ENCODE peak calls at places on chromosomes 13 and 19, in six cellular contexts. One of them, this sample, is unnamed. For H3K4me1, the result is how much of the 10 kb centered on the place peaks cover.

GRCh38 chr19:3292958-3293529 is 68.6 kb downstream of the CELF5 start:
- DNase-seq in uterus: no peak
- DNase-seq in IMR-90: no peak
- DNase-seq in heart left ventricle: no peak
- DNase-seq in adrenal gland: no peak
- DNase-seq in stomach: peak
- DNase-seq in this sample: no peak

GRCh38 chr13:30907167-30907761 is 1.2 kb downstream of the MEDAG start:
- DNase-seq in uterus: no peak
- DNase-seq in adrenal gland: no peak
- DNase-seq in heart left ventricle: no peak
- DNase-seq in stomach: no peak
- DNase-seq in IMR-90: peak
- DNase-seq in this sample: peak

GRCh38 chr13:71525004-71525403 is 342.0 kb downstream of the DACH1 start:
- DNase-seq in heart left ventricle: no peak
- DNase-seq in adrenal gland: no peak
- DNase-seq in uterus: no peak
- DNase-seq in stomach: no peak
- DNase-seq in IMR-90: no peak
- DNase-seq in this sample: no peak

GRCh38 chr19:28456264-28456663 is 756.7 kb downstream of the UQCRFS1 start:
- DNase-seq in heart left ventricle: no peak
- DNase-seq in adrenal gland: no peak
- DNase-seq in IMR-90: no peak
- DNase-seq in uterus: no peak
- DNase-seq in stomach: no peak
- DNase-seq in this sample: no peak

GRCh38 chr13:73262862-73263627 is 204.2 kb downstream of the KLF5 start:
- DNase-seq in IMR-90: no peak
- DNase-seq in adrenal gland: no peak
- DNase-seq in uterus: no peak
- DNase-seq in heart left ventricle: no peak
- DNase-seq in stomach: no peak
- DNase-seq in this sample: no peak

GRCh38 chr13:27783111-27783510 is 9.2 kb upstream of the GSX1 start:
- DNase-seq in uterus: no peak
- DNase-seq in stomach: no peak
- DNase-seq in IMR-90: peak
- DNase-seq in adrenal gland: peak
- DNase-seq in heart left ventricle: no peak
- DNase-seq in this sample: no peak

GRCh38 chr13:34469212-34469983 is 472.7 kb upstream of the NBEA start:
- DNase-seq in heart left ventricle: no peak
- DNase-seq in stomach: no peak
- DNase-seq in adrenal gland: no peak
- DNase-seq in uterus: no peak
- DNase-seq in IMR-90: no peak
- DNase-seq in this sample: no peak

GRCh38 chr19:1767464-1767933 is 14.2 kb downstream of the ONECUT3 start:
- DNase-seq in uterus: peak
- DNase-seq in adrenal gland: peak
- DNase-seq in heart left ventricle: no peak
- DNase-seq in IMR-90: no peak
- DNase-seq in stomach: peak
- DNase-seq in this sample: peak

GRCh38 chr19:50607874-50608785 is 31.6 kb downstream of the SYT3 start:
- DNase-seq in IMR-90: peak
- DNase-seq in stomach: peak
- DNase-seq in adrenal gland: peak
- DNase-seq in uterus: peak
- DNase-seq in heart left ventricle: peak
- DNase-seq in this sample: peak

GRCh38 chr13:97367427-97367826 is 66.5 kb upstream of the RAP2A start:
- DNase-seq in uterus: peak
- DNase-seq in adrenal gland: peak
- DNase-seq in heart left ventricle: no peak
- DNase-seq in stomach: no peak
- DNase-seq in IMR-90: peak
- DNase-seq in this sample: no peak

GRCh38 chr19:48480476-48481190 is 11.5 kb downstream of the CYTH2 start:
- DNase-seq in uterus: peak
- DNase-seq in heart left ventricle: peak
- DNase-seq in adrenal gland: no peak
- DNase-seq in stomach: no peak
- DNase-seq in IMR-90: no peak
- DNase-seq in this sample: no peak

GRCh38 chr13:62360609-62361008 is 945.0 kb upstream of the PCDH20 start:
- DNase-seq in IMR-90: no peak
- DNase-seq in uterus: no peak
- DNase-seq in adrenal gland: no peak
- DNase-seq in stomach: no peak
- DNase-seq in heart left ventricle: no peak
- DNase-seq in this sample: no peak

GRCh38 chr19:43464089-43464775 is 1.2 kb downstream of the LYPD3 start:
- DNase-seq in adrenal gland: peak
- DNase-seq in IMR-90: no peak
- DNase-seq in stomach: peak
- DNase-seq in uterus: peak
- DNase-seq in heart left ventricle: peak
- DNase-seq in this sample: peak

GRCh38 chr19:37227996-37228395 is 10.0 kb downstream of the ZNF383 start:
- DNase-seq in heart left ventricle: no peak
- DNase-seq in IMR-90: no peak
- DNase-seq in stomach: no peak
- DNase-seq in adrenal gland: no peak
- DNase-seq in uterus: no peak
- DNase-seq in this sample: no peak

GRCh38 chr13:23741879-23742510 is 147.2 kb downstream of the MIPEP start:
- DNase-seq in adrenal gland: no peak
- DNase-seq in IMR-90: no peak
- DNase-seq in stomach: no peak
- DNase-seq in heart left ventricle: no peak
- DNase-seq in uterus: no peak
- DNase-seq in this sample: no peak

GRCh38 chr19:389246-389934 is 19.6 kb downstream of the C2CD4C start:
- DNase-seq in stomach: no peak
- DNase-seq in uterus: no peak
- DNase-seq in adrenal gland: no peak
- DNase-seq in IMR-90: no peak
- DNase-seq in heart left ventricle: no peak
- DNase-seq in this sample: no peak

GRCh38 chr19:40798997-40799557 is at the start of gene EGLN2:
- DNase-seq in stomach: no peak
- DNase-seq in IMR-90: no peak
- DNase-seq in heart left ventricle: no peak
- DNase-seq in adrenal gland: peak
- DNase-seq in uterus: no peak
- DNase-seq in this sample: no peak

GRCh38 chr19:30095171-30095570 is 153.1 kb downstream of the URI1 start:
- DNase-seq in stomach: no peak
- DNase-seq in heart left ventricle: no peak
- DNase-seq in uterus: no peak
- DNase-seq in adrenal gland: no peak
- DNase-seq in IMR-90: no peak
- DNase-seq in this sample: peak

GRCh38 chr13:43346427-43346826 is 323.0 kb downstream of the DNAJC15 start:
- DNase-seq in stomach: no peak
- DNase-seq in IMR-90: no peak
- DNase-seq in heart left ventricle: no peak
- DNase-seq in uterus: no peak
- DNase-seq in adrenal gland: no peak
- DNase-seq in this sample: no peak

GRCh38 chr19:2444251-2445002 is 12.3 kb downstream of the LMNB2 start:
- DNase-seq in adrenal gland: no peak
- DNase-seq in stomach: no peak
- DNase-seq in uterus: no peak
- DNase-seq in heart left ventricle: no peak
- DNase-seq in IMR-90: no peak
- DNase-seq in this sample: no peak

GRCh38 chr19:23070353-23070781 is 46.5 kb upstream of the ZNF730 start:
- DNase-seq in heart left ventricle: peak
- DNase-seq in uterus: peak
- DNase-seq in adrenal gland: peak
- DNase-seq in IMR-90: peak
- DNase-seq in stomach: no peak
- DNase-seq in this sample: peak

GRCh38 chr13:32229443-32229842 is 85.7 kb downstream of the ZAR1L start:
- DNase-seq in stomach: no peak
- DNase-seq in adrenal gland: no peak
- DNase-seq in IMR-90: peak
- DNase-seq in uterus: no peak
- DNase-seq in heart left ventricle: no peak
- DNase-seq in this sample: no peak

GRCh38 chr13:79803939-79804487 is 323.1 kb downstream of the NDFIP2 start:
- DNase-seq in IMR-90: no peak
- DNase-seq in heart left ventricle: no peak
- DNase-seq in uterus: no peak
- DNase-seq in stomach: no peak
- DNase-seq in adrenal gland: no peak
- DNase-seq in this sample: no peak
- H3K4me1 ChIP-seq in IMR-90: under half
- H3K4me1 ChIP-seq in heart left ventricle: under half
- H3K4me1 ChIP-seq in uterus: under half
- H3K4me1 ChIP-seq in stomach: under half
- H3K4me1 ChIP-seq in adrenal gland: under half
- H3K4me1 ChIP-seq in this sample: under half

GRCh38 chr19:5154799-5155426 is 185.7 kb downstream of the PTPRS start:
- DNase-seq in uterus: no peak
- DNase-seq in heart left ventricle: no peak
- DNase-seq in stomach: no peak
- DNase-seq in adrenal gland: peak
- DNase-seq in IMR-90: no peak
- DNase-seq in this sample: no peak
- TF ChIP-seq POLR2A in uterus: no peak
- TF ChIP-seq POLR2A in heart left ventricle: no peak
- TF ChIP-seq POLR2A in stomach: no peak
- TF ChIP-seq POLR2A in adrenal gland: no peak
- TF ChIP-seq POLR2A in IMR-90: no peak
- TF ChIP-seq POLR2A in this sample: no peak

GRCh38 chr19:15128162-15128770 is 21.1 kb downstream of the SYDE1 start:
- DNase-seq in IMR-90: peak
- DNase-seq in heart left ventricle: no peak
- DNase-seq in stomach: no peak
- DNase-seq in uterus: no peak
- DNase-seq in adrenal gland: no peak
- DNase-seq in this sample: no peak
- H3K4me3 ChIP-seq in IMR-90: no peak
- H3K4me3 ChIP-seq in heart left ventricle: no peak
- H3K4me3 ChIP-seq in stomach: no peak
- H3K4me3 ChIP-seq in uterus: no peak
- H3K4me3 ChIP-seq in adrenal gland: no peak
- H3K4me3 ChIP-seq in this sample: no peak

GRCh38 chr13:112784811-112785418 is 95.1 kb downstream of the ATP11A start:
- DNase-seq in uterus: peak
- DNase-seq in stomach: peak
- DNase-seq in adrenal gland: no peak
- DNase-seq in heart left ventricle: no peak
- DNase-seq in IMR-90: no peak
- DNase-seq in this sample: no peak

GRCh38 chr13:112781881-112782361 is 92.1 kb downstream of the ATP11A start:
- DNase-seq in adrenal gland: peak
- DNase-seq in stomach: peak
- DNase-seq in IMR-90: no peak
- DNase-seq in heart left ventricle: peak
- DNase-seq in uterus: no peak
- DNase-seq in this sample: no peak

GRCh38 chr13:112783946-112784500 is 94.2 kb downstream of the ATP11A start:
- DNase-seq in stomach: peak
- DNase-seq in uterus: peak
- DNase-seq in IMR-90: no peak
- DNase-seq in adrenal gland: no peak
- DNase-seq in heart left ventricle: no peak
- DNase-seq in this sample: peak

GRCh38 chr13:112782433-112783010 is 92.7 kb downstream of the ATP11A start:
- DNase-seq in stomach: peak
- DNase-seq in adrenal gland: peak
- DNase-seq in heart left ventricle: no peak
- DNase-seq in uterus: no peak
- DNase-seq in IMR-90: no peak
- DNase-seq in this sample: no peak

GRCh38 chr13:112783135-112783945 is 93.5 kb downstream of the ATP11A start:
- DNase-seq in uterus: peak
- DNase-seq in heart left ventricle: no peak
- DNase-seq in stomach: peak
- DNase-seq in IMR-90: peak
- DNase-seq in adrenal gland: no peak
- DNase-seq in this sample: no peak
- H3K4me1 ChIP-seq in uterus: under half
- H3K4me1 ChIP-seq in heart left ventricle: under half
- H3K4me1 ChIP-seq in stomach: under half
- H3K4me1 ChIP-seq in IMR-90: under half
- H3K4me1 ChIP-seq in adrenal gland: under half
- H3K4me1 ChIP-seq in this sample: under half

GRCh38 chr19:45929247-45929646 is 14.7 kb upstream of the NANOS2 start:
- DNase-seq in stomach: no peak
- DNase-seq in IMR-90: no peak
- DNase-seq in uterus: no peak
- DNase-seq in heart left ventricle: no peak
- DNase-seq in adrenal gland: no peak
- DNase-seq in this sample: no peak
- TF ChIP-seq POLR2A in stomach: no peak
- TF ChIP-seq POLR2A in IMR-90: no peak
- TF ChIP-seq POLR2A in uterus: no peak
- TF ChIP-seq POLR2A in heart left ventricle: no peak
- TF ChIP-seq POLR2A in adrenal gland: no peak
- TF ChIP-seq POLR2A in this sample: no peak

GRCh38 chr13:39602277-39602613 is 748 bp downstream of the LHFPL6 start:
- DNase-seq in adrenal gland: no peak
- DNase-seq in stomach: no peak
- DNase-seq in IMR-90: no peak
- DNase-seq in heart left ventricle: no peak
- DNase-seq in uterus: no peak
- DNase-seq in this sample: no peak

GRCh38 chr13:39599842-39600241 is 3.2 kb downstream of the LHFPL6 start:
- DNase-seq in IMR-90: peak
- DNase-seq in heart left ventricle: no peak
- DNase-seq in stomach: no peak
- DNase-seq in adrenal gland: no peak
- DNase-seq in uterus: no peak
- DNase-seq in this sample: no peak

GRCh38 chr13:39602614-39603366 is at the start of gene LHFPL6:
- DNase-seq in IMR-90: peak
- DNase-seq in stomach: peak
- DNase-seq in heart left ventricle: peak
- DNase-seq in adrenal gland: peak
- DNase-seq in uterus: peak
- DNase-seq in this sample: peak

GRCh38 chr13:39600766-39601165 is 2.2 kb downstream of the LHFPL6 start:
- DNase-seq in heart left ventricle: peak
- DNase-seq in stomach: no peak
- DNase-seq in uterus: no peak
- DNase-seq in IMR-90: no peak
- DNase-seq in adrenal gland: no peak
- DNase-seq in this sample: no peak

GRCh38 chr13:39601636-39602035 is 1.4 kb downstream of the LHFPL6 start:
- DNase-seq in adrenal gland: no peak
- DNase-seq in heart left ventricle: no peak
- DNase-seq in IMR-90: no peak
- DNase-seq in uterus: no peak
- DNase-seq in stomach: no peak
- DNase-seq in this sample: no peak
- H3K4me3 ChIP-seq in adrenal gland: peak
- H3K4me3 ChIP-seq in heart left ventricle: peak
- H3K4me3 ChIP-seq in IMR-90: peak
- H3K4me3 ChIP-seq in uterus: peak
- H3K4me3 ChIP-seq in stomach: peak
- H3K4me3 ChIP-seq in this sample: peak

This sample was measured in upper lobe of left lung.